ENCODE peak calls at places on chromosomes 6 and 20, in eight cellular contexts. I is nephron progenitor cell, U is DMS79 treated with DMSO at 0.1 percent for 48 hours, B is SW 1271, L is amniotic epithelial cell, V is NCI-H1417 treated with DMSO at 0.1 percent for 48 hours, M is DMS 273 treated with DMSO at 0.1 percent for 48 hours, W is non-pigmented ciliary epithelial cell. H is an unnamed sample.

GRCh38 chr6:97059473-97059872 is 134.9 kb downstream of the KLHL32 start:
- DNase-seq in I (no peak), U (peak), B (no peak), L (peak), V (no peak), M (peak), W (peak), H (peak)

GRCh38 chr6:53244958-53245357 is 96.3 kb upstream of the GCM1 start:
- DNase-seq in I (no peak), U (no peak), B (no peak), L (no peak), V (no peak), M (no peak), W (no peak), H (no peak)

GRCh38 chr6:44740566-44741120 is 353.1 kb downstream of the CDC5L start:
- DNase-seq in I (no peak), U (no peak), B (no peak), L (peak), V (no peak), M (no peak), W (no peak), H (no peak)

GRCh38 chr6:170294813-170295518 is 4.1 kb upstream of the DLL1 start:
- DNase-seq in I (no peak), U (peak), B (no peak), L (no peak), V (no peak), M (no peak), W (no peak), H (no peak)

GRCh38 chr6:140401666-140402255 is 1027.3 kb upstream of the CITED2 start:
- DNase-seq in I (no peak), U (no peak), B (peak), L (peak), V (no peak), M (no peak), W (no peak), H (no peak)

GRCh38 chr20:19321176-19321575 is 108.7 kb downstream of the SLC24A3 start:
- DNase-seq in I (no peak), U (no peak), B (no peak), L (no peak), V (no peak), M (no peak), W (no peak), H (no peak)

GRCh38 chr6:100559859-100560258 is 95.1 kb upstream of the SIM1 start:
- DNase-seq in I (no peak), U (no peak), B (no peak), L (no peak), V (no peak), M (no peak), W (no peak), H (no peak)

GRCh38 chr6:130019796-130020105 is 1.4 kb downstream of the L3MBTL3 start:
- DNase-seq in I (no peak), U (no peak), B (no peak), L (no peak), V (no peak), M (no peak), W (no peak), H (no peak)

GRCh38 chr6:106643061-106643460 is 13.7 kb downstream of the QRSL1 start:
- DNase-seq in I (no peak), U (no peak), B (no peak), L (peak), V (no peak), M (no peak), W (no peak), H (no peak)

GRCh38 chr6:113755449-113756289 is 101.5 kb upstream of the MARCKS start:
- DNase-seq in I (no peak), U (peak), B (no peak), L (no peak), V (no peak), M (no peak), W (no peak), H (no peak)

GRCh38 chr6:75128881-75129570 is 76.8 kb downstream of the COL12A1 start:
- DNase-seq in I (no peak), U (no peak), B (no peak), L (peak), V (no peak), M (no peak), W (no peak), H (no peak)

GRCh38 chr6:110462884-110463481 is 13.4 kb downstream of the SLC22A16 start:
- DNase-seq in I (no peak), U (no peak), B (no peak), L (no peak), V (no peak), M (no peak), W (no peak), H (no peak)

GRCh38 chr20:57808266-57808866 is 98.6 kb upstream of the PMEPA1 start:
- DNase-seq in I (no peak), U (no peak), B (no peak), L (no peak), V (no peak), M (no peak), W (no peak), H (no peak)